ENCODE peak calls at places on chromosomes 3 and 15, in eight cellular contexts. One of them, this sample, is unnamed.

GRCh38 chr3:178320481-178321352 is 215.5 kb upstream of the KCNMB2 start:
- DNase-seq in colonic mucosa: peak; percentile 23
- DNase-seq in fibroblast of lung: peak; percentile 68
- DNase-seq in tibial artery: no peak
- DNase-seq in A549: no peak
- DNase-seq in right lobe of liver: no peak
- DNase-seq in upper lobe of right lung: no peak
- DNase-seq in left ventricle myocardium inferior: peak; percentile 73
- DNase-seq in this sample: no peak

GRCh38 chr3:196336319-196337145 is 1.7 kb downstream of the TM4SF19 start:
- DNase-seq in right lobe of liver: no peak
- DNase-seq in fibroblast of lung: no peak
- DNase-seq in A549: no peak
- DNase-seq in colonic mucosa: no peak
- DNase-seq in upper lobe of right lung: no peak
- DNase-seq in left ventricle myocardium inferior: no peak
- DNase-seq in tibial artery: no peak
- DNase-seq in this sample: no peak

GRCh38 chr3:17908399-17909191 is 166.2 kb upstream of the TBC1D5 start:
- DNase-seq in upper lobe of right lung: no peak
- DNase-seq in A549: no peak
- DNase-seq in fibroblast of lung: no peak
- DNase-seq in right lobe of liver: no peak
- DNase-seq in colonic mucosa: no peak
- DNase-seq in left ventricle myocardium inferior: no peak
- DNase-seq in tibial artery: no peak
- DNase-seq in this sample: no peak

GRCh38 chr3:85255954-85256353 is 297.2 kb downstream of the CADM2 start:
- DNase-seq in A549: no peak
- DNase-seq in left ventricle myocardium inferior: no peak
- DNase-seq in fibroblast of lung: no peak
- DNase-seq in upper lobe of right lung: no peak
- DNase-seq in colonic mucosa: no peak
- DNase-seq in tibial artery: no peak
- DNase-seq in right lobe of liver: no peak
- DNase-seq in this sample: no peak

GRCh38 chr3:79361748-79362378 is 405.9 kb downstream of the ROBO1 start:
- DNase-seq in tibial artery: no peak
- DNase-seq in A549: no peak
- DNase-seq in colonic mucosa: no peak
- DNase-seq in left ventricle myocardium inferior: no peak
- DNase-seq in right lobe of liver: no peak
- DNase-seq in upper lobe of right lung: no peak
- DNase-seq in fibroblast of lung: peak; percentile 71
- DNase-seq in this sample: no peak

GRCh38 chr3:54781728-54782127 is 146.1 kb downstream of the LRTM1 start:
- DNase-seq in fibroblast of lung: no peak
- DNase-seq in right lobe of liver: no peak
- DNase-seq in tibial artery: no peak
- DNase-seq in upper lobe of right lung: no peak
- DNase-seq in colonic mucosa: no peak
- DNase-seq in A549: no peak
- DNase-seq in left ventricle myocardium inferior: no peak
- DNase-seq in this sample: no peak

GRCh38 chr15:72184165-72184811 is 13.3 kb downstream of the GRAMD2A start:
- DNase-seq in right lobe of liver: no peak
- DNase-seq in upper lobe of right lung: peak; percentile 92
- DNase-seq in fibroblast of lung: no peak
- DNase-seq in left ventricle myocardium inferior: peak; percentile 26
- DNase-seq in tibial artery: no peak
- DNase-seq in colonic mucosa: no peak
- DNase-seq in A549: peak; percentile 85
- DNase-seq in this sample: no peak

GRCh38 chr15:31377030-31377429 is 50.4 kb downstream of the KLF13 start:
- DNase-seq in left ventricle myocardium inferior: peak; percentile 13
- DNase-seq in tibial artery: no peak
- DNase-seq in upper lobe of right lung: peak; percentile 84
- DNase-seq in right lobe of liver: no peak
- DNase-seq in fibroblast of lung: no peak
- DNase-seq in colonic mucosa: peak; percentile 82
- DNase-seq in A549: no peak
- DNase-seq in this sample: no peak

GRCh38 chr3:11661827-11662226 is 18.1 kb upstream of the VGLL4 start:
- DNase-seq in upper lobe of right lung: no peak
- DNase-seq in right lobe of liver: no peak
- DNase-seq in colonic mucosa: no peak
- DNase-seq in tibial artery: no peak
- DNase-seq in A549: no peak
- DNase-seq in fibroblast of lung: peak; percentile 76
- DNase-seq in left ventricle myocardium inferior: no peak
- DNase-seq in this sample: no peak

GRCh38 chr3:50278106-50278867 is 600 bp upstream of the LSMEM2 start:
- DNase-seq in tibial artery: no peak
- DNase-seq in A549: no peak
- DNase-seq in colonic mucosa: no peak
- DNase-seq in right lobe of liver: no peak
- DNase-seq in fibroblast of lung: no peak
- DNase-seq in upper lobe of right lung: no peak
- DNase-seq in left ventricle myocardium inferior: no peak
- DNase-seq in this sample: no peak

GRCh38 chr3:16308727-16309126 is 43.7 kb downstream of the OXNAD1 start:
- DNase-seq in upper lobe of right lung: no peak
- DNase-seq in fibroblast of lung: no peak
- DNase-seq in left ventricle myocardium inferior: no peak
- DNase-seq in A549: no peak
- DNase-seq in tibial artery: no peak
- DNase-seq in right lobe of liver: no peak
- DNase-seq in colonic mucosa: no peak
- DNase-seq in this sample: no peak

GRCh38 chr15:58386641-58387040 is 45.1 kb upstream of the LIPC start:
- DNase-seq in A549: no peak
- DNase-seq in tibial artery: no peak
- DNase-seq in colonic mucosa: no peak
- DNase-seq in fibroblast of lung: no peak
- DNase-seq in left ventricle myocardium inferior: no peak
- DNase-seq in right lobe of liver: no peak
- DNase-seq in upper lobe of right lung: no peak
- DNase-seq in this sample: no peak

GRCh38 chr15:58384667-58385066 is 47.1 kb upstream of the LIPC start:
- DNase-seq in right lobe of liver: no peak
- DNase-seq in tibial artery: no peak
- DNase-seq in left ventricle myocardium inferior: no peak
- DNase-seq in fibroblast of lung: no peak
- DNase-seq in A549: no peak
- DNase-seq in upper lobe of right lung: no peak
- DNase-seq in colonic mucosa: no peak
- DNase-seq in this sample: no peak

GRCh38 chr15:58381696-58382095 is 50.1 kb upstream of the LIPC start:
- DNase-seq in A549: no peak
- DNase-seq in left ventricle myocardium inferior: no peak
- DNase-seq in tibial artery: no peak
- DNase-seq in colonic mucosa: no peak
- DNase-seq in right lobe of liver: no peak
- DNase-seq in upper lobe of right lung: no peak
- DNase-seq in fibroblast of lung: no peak
- DNase-seq in this sample: no peak

GRCh38 chr15:58386081-58386480 is 45.7 kb upstream of the LIPC start:
- DNase-seq in right lobe of liver: peak; percentile 45
- DNase-seq in left ventricle myocardium inferior: no peak
- DNase-seq in upper lobe of right lung: no peak
- DNase-seq in A549: no peak
- DNase-seq in colonic mucosa: no peak
- DNase-seq in fibroblast of lung: no peak
- DNase-seq in tibial artery: no peak
- DNase-seq in this sample: no peak

GRCh38 chr15:58383876-58384275 is 47.9 kb upstream of the LIPC start:
- DNase-seq in colonic mucosa: no peak
- DNase-seq in right lobe of liver: no peak
- DNase-seq in upper lobe of right lung: no peak
- DNase-seq in A549: no peak
- DNase-seq in tibial artery: no peak
- DNase-seq in fibroblast of lung: no peak
- DNase-seq in left ventricle myocardium inferior: no peak
- DNase-seq in this sample: no peak
- TF ChIP-seq CTCF in colonic mucosa: no peak
- TF ChIP-seq CTCF in right lobe of liver: no peak
- TF ChIP-seq CTCF in upper lobe of right lung: no peak
- TF ChIP-seq CTCF in A549: no peak
- TF ChIP-seq CTCF in tibial artery: no peak
- TF ChIP-seq CTCF in fibroblast of lung: no peak
- TF ChIP-seq CTCF in left ventricle myocardium inferior: no peak
- TF ChIP-seq CTCF in this sample: no peak

GRCh38 chr15:67803299-67803698 is 22.0 kb upstream of the SKOR1 start:
- DNase-seq in colonic mucosa: no peak
- DNase-seq in A549: no peak
- DNase-seq in right lobe of liver: no peak
- DNase-seq in upper lobe of right lung: no peak
- DNase-seq in fibroblast of lung: no peak
- DNase-seq in left ventricle myocardium inferior: no peak
- DNase-seq in tibial artery: no peak
- DNase-seq in this sample: no peak

GRCh38 chr15:67803996-67804843 is 21.1 kb upstream of the SKOR1 start:
- DNase-seq in A549: no peak
- DNase-seq in left ventricle myocardium inferior: no peak
- DNase-seq in upper lobe of right lung: peak; percentile 51
- DNase-seq in tibial artery: no peak
- DNase-seq in fibroblast of lung: no peak
- DNase-seq in right lobe of liver: no peak
- DNase-seq in colonic mucosa: no peak
- DNase-seq in this sample: no peak

GRCh38 chr15:67806539-67806935 is 18.8 kb upstream of the SKOR1 start:
- DNase-seq in upper lobe of right lung: peak; percentile 41
- DNase-seq in tibial artery: no peak
- DNase-seq in right lobe of liver: no peak
- DNase-seq in left ventricle myocardium inferior: no peak
- DNase-seq in fibroblast of lung: no peak
- DNase-seq in colonic mucosa: no peak
- DNase-seq in A549: no peak
- DNase-seq in this sample: no peak

GRCh38 chr15:67805871-67806538 is 19.3 kb upstream of the SKOR1 start:
- DNase-seq in upper lobe of right lung: no peak
- DNase-seq in right lobe of liver: no peak
- DNase-seq in A549: no peak
- DNase-seq in left ventricle myocardium inferior: no peak
- DNase-seq in colonic mucosa: no peak
- DNase-seq in tibial artery: no peak
- DNase-seq in fibroblast of lung: no peak
- DNase-seq in this sample: no peak

DNA sequence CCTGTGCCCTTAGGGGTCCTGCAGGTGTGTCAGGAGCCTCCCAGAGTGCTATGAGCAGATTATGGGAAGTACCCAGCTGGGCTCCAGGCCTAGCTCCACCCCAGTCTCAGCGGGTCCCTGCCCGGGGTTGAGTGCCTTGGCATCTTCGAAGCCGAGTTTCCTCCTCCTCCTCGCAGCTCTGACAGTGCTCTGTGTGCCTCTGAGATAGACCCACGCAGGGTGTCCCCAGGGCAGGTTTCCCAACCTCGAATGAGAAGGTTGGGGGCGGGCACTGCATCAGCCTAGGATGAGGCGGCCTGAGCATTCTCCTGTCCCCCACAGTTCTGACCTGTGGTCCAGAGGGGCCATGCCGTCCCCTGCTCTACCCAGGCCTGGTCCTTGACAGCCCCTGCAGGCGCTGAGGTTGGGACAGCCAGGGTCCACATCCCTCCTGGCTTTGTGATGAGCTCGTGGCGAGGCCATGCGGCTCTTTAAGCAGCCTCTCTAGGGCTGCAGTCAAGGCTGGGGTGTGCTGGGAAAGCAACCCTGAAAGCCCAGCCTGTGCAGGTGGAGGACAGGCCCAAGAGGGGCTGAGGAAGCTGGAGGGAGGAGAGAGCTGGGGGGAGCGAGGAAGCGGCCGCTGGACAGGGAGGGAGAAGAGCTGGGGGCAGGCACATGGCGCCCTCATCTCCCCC is 20.2 kb upstream of the SKOR1 start:
- DNase-seq in left ventricle myocardium inferior: no peak
- DNase-seq in fibroblast of lung: no peak
- DNase-seq in right lobe of liver: no peak
- DNase-seq in tibial artery: no peak
- DNase-seq in upper lobe of right lung: peak; percentile 54
- DNase-seq in colonic mucosa: no peak
- DNase-seq in A549: no peak
- DNase-seq in this sample: no peak
- H3K27ac ChIP-seq in left ventricle myocardium inferior: no peak overlapping the region
- H3K27ac ChIP-seq in fibroblast of lung: no peak overlapping the region
- H3K27ac ChIP-seq in right lobe of liver: no peak overlapping the region
- H3K27ac ChIP-seq in tibial artery: no peak overlapping the region
- H3K27ac ChIP-seq in upper lobe of right lung: no peak overlapping the region
- H3K27ac ChIP-seq in colonic mucosa: no peak overlapping the region
- H3K27ac ChIP-seq in A549: no peak overlapping the region
- H3K27ac ChIP-seq in this sample: no peak overlapping the region

DNA sequence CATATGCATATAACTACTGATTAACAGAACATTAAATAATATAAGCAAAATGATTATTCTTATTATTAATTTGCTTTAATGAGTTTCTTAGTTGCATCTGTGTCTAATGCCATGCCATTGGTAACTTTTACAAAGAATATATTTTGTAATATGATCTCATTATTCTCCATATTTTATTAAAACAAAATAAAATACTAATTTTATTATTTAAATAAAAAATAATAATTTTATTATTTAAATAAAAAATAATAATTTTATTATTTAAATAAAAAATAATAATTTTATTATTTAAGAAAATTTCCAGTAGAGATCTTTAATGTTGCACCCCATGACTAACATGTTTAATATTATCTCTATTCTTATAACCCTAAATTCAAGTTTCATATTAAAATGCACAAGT is 771.1 kb downstream of the NR2F2 start:
- DNase-seq in right lobe of liver: no peak
- DNase-seq in A549: no peak
- DNase-seq in colonic mucosa: no peak
- DNase-seq in tibial artery: no peak
- DNase-seq in left ventricle myocardium inferior: no peak
- DNase-seq in fibroblast of lung: no peak
- DNase-seq in upper lobe of right lung: no peak
- DNase-seq in this sample: no peak
- H3K9me3 ChIP-seq in right lobe of liver: no peaks in the 10 kb centered on the region
- H3K9me3 ChIP-seq in A549: peaks cover 4% of the 10 kb centered on the region
- H3K9me3 ChIP-seq in colonic mucosa: no peaks in the 10 kb centered on the region
- H3K9me3 ChIP-seq in tibial artery: no peaks in the 10 kb centered on the region
- H3K9me3 ChIP-seq in left ventricle myocardium inferior: peaks cover 9% of the 10 kb centered on the region
- H3K9me3 ChIP-seq in fibroblast of lung: no peaks in the 10 kb centered on the region
- H3K9me3 ChIP-seq in upper lobe of right lung: no peaks in the 10 kb centered on the region
- H3K9me3 ChIP-seq in this sample: peaks cover 4% of the 10 kb centered on the region

DNA sequence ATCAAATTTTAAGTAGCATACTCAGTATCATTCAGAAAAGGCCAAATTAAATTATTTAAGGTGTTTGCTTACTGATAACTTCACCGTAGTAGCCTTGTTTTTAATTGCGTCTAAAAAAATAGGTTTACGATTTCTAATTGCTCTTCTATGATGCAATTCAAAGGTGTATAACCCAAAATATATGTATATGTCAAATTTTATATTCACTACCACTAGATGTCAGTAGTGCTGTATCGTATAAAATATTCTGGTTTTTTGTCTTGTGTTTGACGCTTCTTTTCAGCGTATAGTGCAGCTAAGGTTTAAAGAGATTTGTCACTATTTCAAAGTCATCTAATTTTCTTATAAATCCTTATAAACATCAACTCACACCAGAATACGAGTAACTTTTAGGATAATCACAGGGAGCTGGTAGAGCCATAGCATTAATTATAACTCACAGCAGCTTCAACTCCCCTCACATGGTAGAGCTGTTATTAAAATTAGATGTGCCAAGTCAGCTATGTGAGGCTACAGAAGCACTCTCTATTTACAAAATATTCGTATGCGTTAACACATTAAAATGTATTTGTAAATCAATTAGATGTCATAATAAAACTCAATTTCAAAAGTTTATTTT is 3.5 kb downstream of the PFN2 start:
- DNase-seq in A549: peak; percentile 25
- DNase-seq in left ventricle myocardium inferior: no peak
- DNase-seq in tibial artery: no peak
- DNase-seq in right lobe of liver: no peak
- DNase-seq in fibroblast of lung: peak; percentile 77
- DNase-seq in colonic mucosa: no peak
- DNase-seq in upper lobe of right lung: no peak
- DNase-seq in this sample: no peak
- TF ChIP-seq CTCF in A549: peak; percentile 71
- TF ChIP-seq CTCF in left ventricle myocardium inferior: peak; percentile 71
- TF ChIP-seq CTCF in tibial artery: peak; percentile 62
- TF ChIP-seq CTCF in right lobe of liver: peak; percentile 50
- TF ChIP-seq CTCF in fibroblast of lung: peak; percentile 36
- TF ChIP-seq CTCF in colonic mucosa: peak; percentile 55
- TF ChIP-seq CTCF in upper lobe of right lung: peak; percentile 65
- TF ChIP-seq CTCF in this sample: peak; percentile 73

This sample was measured in CD4-positive, alpha-beta T cell.